ENCODE peak calls at places on chromosomes 12 and 14, in six cellular contexts. K is dorsolateral prefrontal cortex, A is suprapubic skin, M is RWPE2, Q is pancreas, N is cardiac muscle cell. Y is an unnamed sample.

GRCh38 chr12:45234134-45234865 is 18.4 kb downstream of the ANO6 start:
- DNase-seq in K (no peak), A (no peak), M (no peak), Q (no peak), N (peak), Y (no peak)

GRCh38 chr12:120090626-120091295 is 25.8 kb downstream of the RAB35 start:
- DNase-seq in K (no peak), A (no peak), M (no peak), Q (no peak), N (no peak), Y (no peak)

GRCh38 chr12:94704452-94704871 is 54.1 kb upstream of the TMCC3 start:
- DNase-seq in K (no peak), A (no peak), M (no peak), Q (no peak), N (peak), Y (no peak)

GRCh38 chr12:83802011-83802410 is 1110.6 kb downstream of the SLC6A15 start:
- DNase-seq in K (no peak), A (no peak), M (no peak), Q (no peak), N (no peak), Y (no peak)

GRCh38 chr12:3004655-3005565 is 45.7 kb downstream of the TEAD4 start:
- DNase-seq in K (no peak), A (no peak), M (peak), Q (no peak), N (no peak), Y (no peak)

GRCh38 chr14:102469261-102469660 is 40.3 kb downstream of the ANKRD9 start:
- DNase-seq in K (no peak), A (no peak), M (no peak), Q (no peak), N (no peak), Y (no peak)

GRCh38 chr12:128078311-128078851 is 188.6 kb upstream of the TMEM132C start:
- DNase-seq in K (no peak), A (no peak), M (no peak), Q (no peak), N (no peak), Y (no peak)

GRCh38 chr12:32535260-32535999 is 136.1 kb downstream of the FGD4 start:
- DNase-seq in K (peak), A (peak), M (no peak), Q (peak), N (peak), Y (no peak)

GRCh38 chr12:11815397-11815796 is 165.9 kb downstream of the ETV6 start:
- DNase-seq in K (no peak), A (no peak), M (no peak), Q (no peak), N (no peak), Y (no peak)

GRCh38 chr14:102295301-102295700 is 9.7 kb downstream of the MOK start:
- DNase-seq in K (no peak), A (no peak), M (no peak), Q (no peak), N (peak), Y (no peak)

GRCh38 chr12:121805800-121806555 is 2.2 kb downstream of the SETD1B start:
- DNase-seq in K (no peak), A (peak), M (peak), Q (no peak), N (no peak), Y (no peak)

GRCh38 chr14:35347323-35348043 is 55.3 kb downstream of the PSMA6 start:
- DNase-seq in K (no peak), A (peak), M (no peak), Q (no peak), N (no peak), Y (no peak)

GRCh38 chr14:77459072-77459723 is 1.3 kb downstream of the AHSA1 start:
- DNase-seq in K (no peak), A (no peak), M (no peak), Q (peak), N (peak), Y (no peak)

GRCh38 chr14:39581474-39581873 is 149.2 kb upstream of the FBXO33 start:
- DNase-seq in K (no peak), A (no peak), M (no peak), Q (no peak), N (peak), Y (no peak)

GRCh38 chr12:48750769-48751356 is 34.4 kb upstream of the CCNT1 start:
- DNase-seq in K (no peak), A (no peak), M (no peak), Q (no peak), N (no peak), Y (no peak)

GRCh38 chr14:75428230-75429104 is 645 bp downstream of the JDP2 start:
- DNase-seq in K (peak), A (peak), M (no peak), Q (peak), N (peak), Y (no peak)

GRCh38 chr12:69633061-69633460 is 22.4 kb upstream of the LRRC10 start:
- DNase-seq in K (no peak), A (no peak), M (no peak), Q (no peak), N (no peak), Y (no peak)
- TF ChIP-seq CTCF in K (no peak), A (no peak), M (no peak), Q (no peak), N (no peak), Y (peak)

GRCh38 chr14:21535545-21536394 is 9.6 kb upstream of the SALL2 start:
- DNase-seq in K (no peak), A (no peak), M (no peak), Q (no peak), N (no peak), Y (no peak)

GRCh38 chr14:21539154-21539940 is 13.2 kb upstream of the SALL2 start:
- DNase-seq in K (no peak), A (no peak), M (no peak), Q (no peak), N (no peak), Y (no peak)

GRCh38 chr14:21536395-21537087 is 10.4 kb upstream of the SALL2 start:
- DNase-seq in K (no peak), A (no peak), M (no peak), Q (no peak), N (no peak), Y (no peak)

GRCh38 chr14:21534576-21534975 is 8.4 kb upstream of the SALL2 start:
- DNase-seq in K (no peak), A (no peak), M (no peak), Q (no peak), N (no peak), Y (no peak)

GRCh38 chr14:21537088-21537424 is 10.9 kb upstream of the SALL2 start:
- DNase-seq in K (no peak), A (no peak), M (no peak), Q (no peak), N (no peak), Y (no peak)
- TF ChIP-seq CTCF in K (no peak), A (no peak), M (no peak), Q (no peak), N (no peak), Y (no peak)

GRCh38 chr12:14931791-14932560 is 6.4 kb downstream of the ERP27 start:
- DNase-seq in K (no peak), A (no peak), M (no peak), Q (no peak), N (no peak), Y (no peak)

GRCh38 chr12:14927267-14927666 is 11.1 kb downstream of the ERP27 start:
- DNase-seq in K (no peak), A (no peak), M (no peak), Q (no peak), N (no peak), Y (no peak)

GRCh38 chr12:14928946-14929345 is 9.4 kb downstream of the ERP27 start:
- DNase-seq in K (no peak), A (no peak), M (no peak), Q (peak), N (peak), Y (no peak)

GRCh38 chr12:14931359-14931758 is 7.0 kb downstream of the ERP27 start:
- DNase-seq in K (no peak), A (no peak), M (no peak), Q (no peak), N (no peak), Y (no peak)

GRCh38 chr12:14930299-14930698 is 8.0 kb downstream of the ERP27 start:
- DNase-seq in K (no peak), A (no peak), M (no peak), Q (no peak), N (no peak), Y (no peak)
- TF ChIP-seq CTCF in K (no peak), A (no peak), M (no peak), Q (no peak), N (no peak), Y (no peak)

GRCh38 chr12:126617312-126617711 is 1552.1 kb downstream of the AACS start:
- DNase-seq in K (no peak), A (no peak), M (no peak), Q (no peak), N (no peak), Y (no peak)
- TF ChIP-seq CTCF in K (peak), A (no peak), M (peak), Q (no peak), N (peak), Y (peak)

GRCh38 chr12:114684098-114684869 is at the start of gene TBX3:
- DNase-seq in K (peak), A (peak), M (peak), Q (peak), N (peak), Y (peak)
- TF ChIP-seq CTCF in K (peak), A (peak), M (peak), Q (peak), N (peak), Y (peak)

GRCh38 chr12:106141452-106141851 is 2.7 kb upstream of the NUAK1 start:
- DNase-seq in K (no peak), A (no peak), M (no peak), Q (no peak), N (no peak), Y (no peak)

GRCh38 chr12:106142591-106143261 is 4.0 kb upstream of the NUAK1 start:
- DNase-seq in K (no peak), A (no peak), M (no peak), Q (no peak), N (no peak), Y (no peak)

GRCh38 chr12:106139422-106140141 is 828 bp upstream of the NUAK1 start:
- DNase-seq in K (peak), A (peak), M (peak), Q (peak), N (peak), Y (peak)

GRCh38 chr12:106140223-106140986 is 1.7 kb upstream of the NUAK1 start:
- DNase-seq in K (no peak), A (no peak), M (no peak), Q (no peak), N (no peak), Y (no peak)

GRCh38 chr12:106141003-106141402 is 2.2 kb upstream of the NUAK1 start:
- DNase-seq in K (no peak), A (no peak), M (no peak), Q (no peak), N (no peak), Y (no peak)
- TF ChIP-seq CTCF in K (no peak), A (no peak), M (no peak), Q (no peak), N (no peak), Y (no peak)

DNA sequence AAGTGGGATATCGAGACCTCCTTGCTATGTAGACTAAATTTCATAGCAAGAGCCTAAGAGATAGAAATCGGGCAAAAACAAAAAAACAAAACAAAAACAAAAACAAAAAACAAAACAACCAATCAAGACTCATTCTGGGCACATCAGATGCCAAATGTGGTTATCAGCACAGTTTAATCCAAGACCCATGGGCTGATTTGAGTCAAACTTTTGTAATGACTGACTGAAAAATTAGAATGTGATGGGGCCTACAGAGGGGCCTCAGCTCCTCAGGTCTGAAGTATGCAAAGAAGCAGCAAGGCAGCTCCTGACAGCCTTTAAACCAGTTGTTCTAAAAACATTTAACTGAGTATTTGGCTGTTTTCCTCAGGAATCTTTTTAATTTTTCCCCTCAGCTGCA is 49.3 kb downstream of the SLC4A8 start:
- DNase-seq in K (no peak), A (no peak), M (no peak), Q (no peak), N (no peak), Y (no peak)
- TF ChIP-seq CTCF in K (no peak), A (no peak), M (no peak), Q (no peak), N (no peak), Y (no peak)

DNA sequence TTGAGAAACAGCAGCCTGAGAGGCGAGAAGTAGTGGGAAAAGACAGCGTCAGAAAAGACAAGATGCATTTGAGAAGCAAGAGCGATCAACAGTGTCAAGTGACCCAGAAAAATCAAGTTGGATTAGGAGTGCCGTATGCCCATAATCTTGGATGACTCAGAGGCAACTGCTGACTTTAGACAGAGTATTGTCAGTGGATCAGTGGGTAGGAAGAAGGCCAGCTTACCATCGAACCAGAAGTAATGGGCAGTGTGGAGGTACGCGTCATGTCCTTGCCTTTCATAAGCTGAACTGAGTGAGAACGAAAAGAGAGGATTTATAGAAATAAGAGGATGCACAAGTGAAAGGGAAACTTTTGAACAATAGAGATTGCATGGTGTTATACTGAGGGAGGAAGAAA is 151.0 kb upstream of the NAV3 start:
- DNase-seq in K (no peak), A (no peak), M (no peak), Q (no peak), N (no peak), Y (no peak)
- TF ChIP-seq CTCF in K (no peak), A (no peak), M (no peak), Q (no peak), N (no peak), Y (no peak)

GRCh38 chr14:64040044-64040443 is 187.2 kb downstream of the SYNE2 start:
- DNase-seq in K (no peak), A (no peak), M (no peak), Q (no peak), N (peak), Y (no peak)
- TF ChIP-seq CTCF in K (no peak), A (no peak), M (peak), Q (no peak), N (peak), Y (peak)

Y was measured in type B pancreatic cell.